ENCODE peak calls at places on chromosomes 5 and 9, in nine cellular contexts. K is ureter; C is stomach; W is A673; F is AG20443; R is stimulated activated CD8-positive, alpha-beta memory T cell treated with anti-CD3 and anti-CD28 coated beads, Interleukin-2, amount 100 ng/mL, for 1 hour; I is posterior cingulate gyrus; E is breast epithelium; O is head of caudate nucleus. T is an unnamed sample.

GRCh38 chr9:135906291-135907005 is 898 bp downstream of the CAMSAP1 start:
- DNase-seq in W (peak), I (no peak), E (no peak), O (no peak), F (no peak), R (no peak), K (no peak), C (no peak), T (no peak)

GRCh38 chr5:50744761-50745160 is 78.3 kb downstream of the PARP8 start:
- DNase-seq in I (no peak), F (peak), E (no peak), R (no peak), C (no peak), O (no peak), K (no peak), W (peak), T (no peak)

GRCh38 chr9:76615149-76615548 is 149.1 kb upstream of the PCA3 start:
- DNase-seq in W (no peak), K (peak), R (no peak), C (peak), O (no peak), F (no peak), I (no peak), E (no peak), T (peak)

GRCh38 chr5:23352437-23352836 is 155.0 kb upstream of the PRDM9 start:
- DNase-seq in E (no peak), C (no peak), R (no peak), F (no peak), I (no peak), O (no peak), K (no peak), W (peak), T (no peak)

GRCh38 chr9:126805546-126806262 is 864 bp downstream of the ZBTB43 start:
- DNase-seq in F (peak), K (peak), R (peak), E (no peak), I (no peak), O (no peak), W (peak), C (peak), T (no peak)

GRCh38 chr5:53481887-53482716 is 1.7 kb downstream of the FST start:
- DNase-seq in C (peak), K (peak), E (peak), O (peak), W (peak), F (peak), I (no peak), R (peak), T (peak)

GRCh38 chr9:105405514-105406131 is 42.2 kb upstream of the FSD1L start:
- DNase-seq in W (no peak), K (no peak), R (peak), F (no peak), C (no peak), I (no peak), E (no peak), O (no peak), T (no peak)

GRCh38 chr9:29822458-29822857 is 2249.2 kb upstream of the C9orf72 start:
- DNase-seq in E (no peak), R (no peak), K (no peak), F (no peak), I (no peak), O (no peak), C (no peak), W (no peak), T (no peak)

GRCh38 chr9:134590240-134591081 is 51.1 kb upstream of the COL5A1 start:
- DNase-seq in O (no peak), C (no peak), F (no peak), E (peak), W (peak), K (no peak), R (no peak), I (no peak), T (no peak)

GRCh38 chr5:111942661-111943401 is 185.8 kb upstream of the NREP start:
- DNase-seq in E (no peak), K (no peak), W (no peak), R (no peak), F (no peak), C (no peak), I (no peak), O (no peak), T (no peak)

GRCh38 chr5:168654225-168654624 is 75.1 kb upstream of the PANK3 start:
- DNase-seq in K (no peak), R (no peak), F (peak), O (no peak), E (no peak), I (no peak), C (no peak), W (peak), T (no peak)

GRCh38 chr5:149829954-149830353 is 99.8 kb downstream of the PPARGC1B start:
- DNase-seq in E (no peak), R (no peak), F (no peak), W (peak), C (no peak), O (no peak), I (no peak), K (no peak), T (no peak)

GRCh38 chr5:55540024-55540423 is 5.3 kb upstream of the PLPP1 start:
- DNase-seq in K (no peak), C (no peak), E (no peak), R (no peak), O (no peak), W (no peak), F (no peak), I (no peak), T (no peak)

GRCh38 chr5:134437340-134438267 is 25.9 kb upstream of the CDKN2AIPNL start:
- DNase-seq in C (no peak), K (no peak), R (no peak), E (no peak), F (no peak), W (no peak), I (no peak), O (no peak), T (no peak)

GRCh38 chr9:121604242-121604641 is 47.2 kb upstream of the DAB2IP start:
- DNase-seq in F (no peak), W (no peak), O (no peak), K (no peak), E (no peak), R (no peak), C (peak), I (no peak), T (no peak)

GRCh38 chr5:98904786-98905185 is 24.0 kb downstream of the CHD1 start:
- DNase-seq in W (no peak), O (no peak), C (no peak), F (peak), R (no peak), I (no peak), K (no peak), E (no peak), T (no peak)

GRCh38 chr5:76180817-76181805 is 97.9 kb downstream of the SV2C start:
- DNase-seq in I (no peak), E (no peak), O (no peak), K (no peak), R (no peak), F (no peak), C (no peak), W (peak), T (no peak)

GRCh38 chr5:142906863-142907671 is 136.9 kb downstream of the ARHGAP26 start:
- DNase-seq in I (no peak), K (no peak), C (no peak), F (peak), W (peak), E (no peak), R (no peak), O (no peak), T (no peak)

GRCh38 chr5:137714494-137714893 is 21.4 kb downstream of the KLHL3 start:
- DNase-seq in I (no peak), K (no peak), F (no peak), E (no peak), O (no peak), W (no peak), C (no peak), R (no peak), T (no peak)

GRCh38 chr5:85293139-85293785 is 908.6 kb upstream of the EDIL3 start:
- DNase-seq in E (no peak), O (no peak), F (no peak), I (no peak), C (no peak), K (no peak), R (no peak), W (no peak), T (no peak)

GRCh38 chr5:116514521-116514920 is 60.1 kb downstream of the SEMA6A start:
- DNase-seq in I (no peak), F (no peak), E (no peak), R (no peak), W (no peak), O (no peak), K (no peak), C (no peak), T (no peak)

GRCh38 chr9:4530375-4530774 is 40.1 kb downstream of the SLC1A1 start:
- DNase-seq in K (peak), F (peak), R (no peak), E (no peak), W (peak), I (no peak), O (no peak), C (no peak), T (no peak)

GRCh38 chr5:143245929-143246561 is 157.4 kb downstream of the NR3C1 start:
- DNase-seq in C (no peak), F (peak), W (peak), E (no peak), O (no peak), I (peak), R (no peak), K (no peak), T (no peak)

GRCh38 chr5:109374625-109375024 is 35.1 kb downstream of the PJA2 start:
- DNase-seq in O (no peak), E (no peak), W (no peak), F (no peak), I (no peak), C (no peak), K (no peak), R (no peak), T (no peak)

GRCh38 chr5:9316733-9317132 is 229.1 kb downstream of the SEMA5A start:
- DNase-seq in C (no peak), I (no peak), O (no peak), W (no peak), K (no peak), F (no peak), E (no peak), R (no peak), T (no peak)

GRCh38 chr5:36558652-36559051 is 47.8 kb upstream of the SLC1A3 start:
- DNase-seq in C (no peak), R (no peak), K (no peak), E (no peak), I (no peak), F (no peak), W (no peak), O (no peak), T (no peak)

GRCh38 chr9:104747245-104747564 is 278 bp upstream of the NIPSNAP3A start:
- DNase-seq in I (no peak), C (no peak), R (no peak), K (no peak), W (no peak), O (no peak), E (no peak), F (no peak), T (no peak)